ENCODE peak calls at places on chromosomes 11 and 22, in ten cellular contexts. U is stimulated activated CD8-positive, alpha-beta memory T cell treated with anti-CD3 and anti-CD28 coated beads, Interleukin-12 subunit alpha, Interleukin-12 subunit beta, amount 100 ng/mL, for 1 hour; Z is left cardiac atrium; N is cardiac fibroblast; C is NCI-H226; J is HS-27A; V is adrenal gland; A is iris pigment epithelial cell; Y is head of caudate nucleus; T is SW480. B is an unnamed sample.

GRCh38 chr11:29780756-29781155 is 236.1 kb downstream of the KCNA4 start:
- DNase-seq in U (no peak), Z (no peak), N (no peak), C (peak; percentile 66), J (no peak), V (no peak), A (no peak), Y (peak; percentile 72), T (no peak), B (no peak)

GRCh38 chr22:27135582-27135981 is 478.2 kb downstream of the MIAT start:
- DNase-seq in U (no peak), Z (no peak), N (peak; percentile 77), C (peak; percentile 73), J (peak; percentile 95), V (no peak), A (peak; percentile 71), Y (no peak), T (peak; percentile 46), B (no peak)

GRCh38 chr22:19704355-19705015 is 9.8 kb upstream of the SEPTIN5 start:
- DNase-seq in U (no peak), Z (no peak), N (no peak), C (no peak), J (no peak), V (no peak), A (no peak), Y (no peak), T (no peak), B (no peak)

GRCh38 chr22:32534252-32535215 is 59.9 kb downstream of the FBXO7 start:
- DNase-seq in U (no peak), Z (peak; percentile 42), N (no peak), C (no peak), J (no peak), V (peak; percentile 30), A (no peak), Y (no peak), T (peak; percentile 34), B (no peak)

GRCh38 chr11:128860571-128861361 is 6.3 kb downstream of the KCNJ1 start:
- DNase-seq in U (no peak), Z (no peak), N (no peak), C (no peak), J (peak; percentile 11), V (no peak), A (no peak), Y (no peak), T (no peak), B (no peak)

GRCh38 chr22:49448546-49448945 is 379.1 kb downstream of the BRD1 start:
- DNase-seq in U (no peak), Z (no peak), N (no peak), C (no peak), J (no peak), V (no peak), A (no peak), Y (peak; percentile 78), T (no peak), B (no peak)

GRCh38 chr11:72433455-72434061 is 773 bp downstream of the CLPB start:
- DNase-seq in U (no peak), Z (no peak), N (no peak), C (no peak), J (no peak), V (peak; percentile 21), A (no peak), Y (no peak), T (no peak), B (no peak)

GRCh38 chr11:121544956-121545355 is 92.2 kb upstream of the SORL1-AS1 start:
- DNase-seq in U (no peak), Z (no peak), N (no peak), C (no peak), J (no peak), V (no peak), A (no peak), Y (no peak), T (no peak), B (peak; percentile 16)

GRCh38 chr22:30246962-30247376 is 410 bp upstream of the LIF start:
- DNase-seq in U (no peak), Z (no peak), N (no peak), C (no peak), J (no peak), V (no peak), A (no peak), Y (no peak), T (peak; percentile 57), B (no peak)